ENCODE peak calls at places on chromosomes 16 and 17, in seven cellular contexts. O is H7; Y is choroid plexus epithelial cell; Z is activated CD8-positive, alpha-beta memory T cell treated with anti-CD3 and anti-CD28 coated beads, Interleukin-2, amount 10 ng/mL, durations not matched to agents 7 days and 5 days; V is amniotic stem cell; C is stimulated activated CD4-positive, alpha-beta T cell treated with anti-CD3 and anti-CD28 coated beads, Interleukin-1b, Interleukin-23, amount 100 ng/mL, for 1 hour; P is RCC 7860. K is an unnamed sample.

GRCh38 chr17:17089206-17089550 is 46.9 kb downstream of the MPRIP start:
- DNase-seq in P (no peak), Z (no peak), Y (no peak), V (no peak), O (no peak), C (no peak), K (no peak)

GRCh38 chr17:62680541-62681052 is 53.1 kb downstream of the MRC2 start:
- DNase-seq in P (no peak), V (no peak), Y (no peak), Z (no peak), C (no peak), O (peak; percentile 61), K (no peak)

GRCh38 chr16:3520398-3520797 is 19.6 kb downstream of the CLUAP1 start:
- DNase-seq in P (no peak), O (no peak), V (no peak), C (no peak), Y (peak; percentile 13), Z (no peak), K (no peak)

GRCh38 chr17:73492802-73493139 is 151.5 kb downstream of the SDK2 start:
- DNase-seq in C (no peak), O (peak; percentile 76), V (no peak), Y (no peak), P (no peak), Z (no peak), K (no peak)

GRCh38 chr17:69388791-69389442 is 25.6 kb upstream of the MAP2K6 start:
- DNase-seq in V (no peak), Z (no peak), O (no peak), P (no peak), Y (no peak), C (no peak), K (no peak)

GRCh38 chr17:2483084-2483483 is 28.6 kb downstream of the METTL16 start:
- DNase-seq in Z (no peak), Y (no peak), C (no peak), O (no peak), P (no peak), V (no peak), K (no peak)

GRCh38 chr16:81586976-81587625 is 142.5 kb downstream of the CMIP start:
- DNase-seq in Z (no peak), C (no peak), V (no peak), O (no peak), P (no peak), Y (no peak), K (no peak)

GRCh38 chr16:31377210-31377903 is 15.8 kb upstream of the ITGAD start:
- DNase-seq in O (no peak), Z (no peak), C (no peak), V (no peak), Y (no peak), P (no peak), K (no peak)

GRCh38 chr17:63436523-63437110 is 9.5 kb downstream of the CYB561 start:
- DNase-seq in O (peak; percentile 82), Z (no peak), C (no peak), Y (peak; percentile 61), P (no peak), V (no peak), K (no peak)

GRCh38 chr16:53089434-53090270 is 34.9 kb downstream of the CHD9 start:
- DNase-seq in C (no peak), O (no peak), P (no peak), Z (no peak), Y (peak; percentile 30), V (no peak), K (peak; percentile 10)

GRCh38 chr17:82248815-82249638 is 20.2 kb downstream of the SLC16A3 start:
- DNase-seq in O (no peak), C (no peak), Z (no peak), P (no peak), Y (no peak), V (no peak), K (peak; percentile 58)

GRCh38 chr17:71460943-71461342 is 659.9 kb upstream of the SOX9 start:
- DNase-seq in P (no peak), V (no peak), Z (no peak), O (no peak), Y (peak; percentile 71), C (no peak), K (peak; percentile 28)

GRCh38 chr17:77400445-77400870 is 259.7 kb downstream of the SEC14L1 start:
- DNase-seq in P (no peak), V (no peak), C (peak; percentile 58), Z (peak; percentile 82), O (peak; percentile 90), Y (peak; percentile 43), K (no peak)